ENCODE peak calls at places on chromosome 1, in nine cellular contexts. Z, V, T, D, F, U, X, I and P are unnamed samples.

GRCh38 chr1:42333662-42334239 is 1.3 kb downstream of the FOXJ3 start:
- DNase-seq in X (no peak), Z (no peak), V (peak; percentile 58), U (peak; percentile 60), D (no peak), T (no peak), I (no peak), F (no peak), P (no peak)

GRCh38 chr1:9367806-9368205 is 75.1 kb downstream of the SPSB1 start:
- DNase-seq in V (no peak), T (no peak), Z (no peak), X (no peak), I (no peak), F (no peak), U (no peak), D (no peak), P (no peak)

GRCh38 chr1:26529655-26530539 is at the start of gene RPS6KA1:
- DNase-seq in D (no peak), I (no peak), F (peak; percentile 87), U (peak; percentile 84), Z (peak; percentile 83), T (peak; percentile 47), V (peak; percentile 75), X (no peak), P (peak; percentile 51)

GRCh38 chr1:214331827-214332423 is 51.0 kb downstream of the SMYD2 start:
- DNase-seq in Z (no peak), U (peak; percentile 89), I (no peak), D (no peak), T (peak; percentile 23), V (peak; percentile 65), X (no peak), F (no peak), P (no peak)

GRCh38 chr1:30875197-30875596 is 33.4 kb downstream of the SDC3 start:
- DNase-seq in U (no peak), X (no peak), Z (no peak), I (no peak), F (no peak), V (no peak), D (no peak), T (no peak), P (no peak)

GRCh38 chr1:94104127-94104684 is 16.7 kb downstream of the ABCA4 start:
- DNase-seq in X (no peak), U (no peak), F (no peak), D (no peak), V (no peak), T (no peak), I (no peak), Z (no peak), P (no peak)

GRCh38 chr1:225896937-225897549 is 8.1 kb upstream of the LEFTY1 start:
- DNase-seq in X (no peak), F (no peak), I (no peak), T (no peak), D (no peak), V (no peak), Z (peak; percentile 59), U (no peak), P (no peak)

GRCh38 chr1:23370744-23371710 is 1.4 kb upstream of the ZNF436 start:
- DNase-seq in F (no peak), Z (no peak), X (no peak), V (peak; percentile 32), T (no peak), U (no peak), I (no peak), D (no peak), P (no peak)

GRCh38 chr1:67853704-67854103 is 20.4 kb upstream of the GNG12 start:
- DNase-seq in D (no peak), F (peak; percentile 70), U (peak; percentile 69), T (peak; percentile 27), I (no peak), Z (peak; percentile 64), X (no peak), V (peak; percentile 86), P (peak; percentile 53)

GRCh38 chr1:161382214-161383019 is 14.7 kb upstream of the CFAP126 start:
- DNase-seq in D (no peak), Z (no peak), X (no peak), T (no peak), I (no peak), F (no peak), V (peak; percentile 85), U (peak; percentile 83), P (no peak)

DNA sequence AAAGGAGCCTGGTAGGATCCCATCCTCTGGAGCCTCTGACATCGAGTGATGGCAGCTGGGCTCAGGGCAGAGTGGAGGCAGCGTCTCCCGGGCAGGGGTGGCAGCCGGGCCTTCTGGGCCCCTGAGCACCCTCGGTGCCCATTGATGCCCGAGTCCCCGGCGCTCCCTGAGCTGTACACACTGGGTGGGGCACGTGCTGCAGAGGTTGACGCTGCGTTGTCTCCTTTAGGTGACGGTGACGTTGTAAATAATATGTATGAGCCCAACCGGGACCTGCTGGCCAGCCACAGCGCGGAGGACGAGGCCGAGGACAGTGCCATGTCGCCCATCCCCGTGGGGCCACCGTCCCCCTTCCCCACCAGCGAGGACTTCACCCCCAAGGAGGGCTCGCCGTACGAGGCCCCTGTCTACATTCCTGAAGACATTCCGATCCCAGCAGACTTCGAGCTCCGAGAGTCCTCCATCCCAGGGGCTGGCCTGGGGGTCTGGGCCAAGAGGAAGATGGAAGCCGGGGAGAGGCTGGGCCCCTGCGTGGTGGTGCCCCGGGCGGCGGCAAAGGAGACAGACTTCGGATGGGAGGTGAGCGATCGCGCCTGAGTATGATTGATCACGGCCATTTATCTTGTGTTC is 117.0 kb downstream of the PRDM16 start:
- DNase-seq in X (no peak), U (no peak), Z (no peak), I (no peak), D (no peak), F (no peak), T (no peak), V (no peak), P (no peak)
- H3K27ac ChIP-seq in X (no peak overlapping the region), U (no peak overlapping the region), Z (peak overlapping the region; percentile 94), I (peak overlapping the region; percentile 67), D (peak overlapping the region; percentile 87), F (no peak overlapping the region), T (peak overlapping the region; percentile 54), V (no peak overlapping the region), P (no peak overlapping the region)

DNA sequence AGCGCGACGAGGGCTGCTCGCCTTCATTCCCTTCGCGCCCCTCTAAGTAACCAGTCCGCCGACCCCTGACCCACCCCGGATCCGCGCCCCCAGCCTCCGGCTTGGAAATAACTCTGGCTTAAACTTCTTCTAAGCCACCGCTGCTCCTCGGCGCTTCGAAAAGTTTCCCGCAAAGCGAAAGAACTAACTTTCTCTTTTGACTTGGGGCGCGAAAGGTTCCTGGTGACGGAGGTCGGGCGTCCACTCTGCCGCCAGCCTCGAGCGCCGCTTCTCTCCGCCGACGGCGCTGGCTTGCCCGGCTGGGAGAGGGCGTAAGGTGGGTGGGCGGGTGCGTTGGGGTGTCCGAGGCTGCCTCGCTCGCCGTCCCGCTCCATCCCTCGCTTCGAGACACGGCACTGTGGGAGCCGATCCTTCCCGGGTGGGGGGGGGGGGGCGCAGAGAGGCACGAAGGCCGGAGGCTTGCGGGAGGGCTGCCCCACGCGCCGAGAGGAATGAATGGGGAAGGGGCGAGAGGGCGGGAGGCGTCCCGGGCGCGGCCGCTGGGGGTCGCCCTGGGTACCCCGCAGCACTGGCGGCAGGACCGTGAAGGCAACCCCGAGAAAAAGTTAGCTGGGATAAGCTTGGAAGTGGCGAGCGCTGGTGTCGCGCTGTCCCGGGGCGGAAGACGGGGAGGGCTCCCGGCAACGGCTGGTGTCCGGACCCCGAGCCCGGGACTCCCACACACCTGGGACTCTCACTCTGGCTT is 567 bp downstream of the ATF3 start:
- DNase-seq in U (peak; percentile 53), I (no peak), F (peak; percentile 76), V (peak; percentile 79), X (no peak), Z (peak; percentile 89), T (peak; percentile 53), D (peak; percentile 20), P (peak; percentile 51)
- H3K4me3 ChIP-seq in U (peak overlapping the region; percentile 64), I (peak overlapping the region; percentile 69), F (peak overlapping the region; percentile 88), V (peak overlapping the region; percentile 78), X (peak overlapping the region; percentile 60), Z (peak overlapping the region; percentile 86), T (peak overlapping the region; percentile 81), D (peak overlapping the region; percentile 87), P (peak overlapping the region; percentile 69)

DNA sequence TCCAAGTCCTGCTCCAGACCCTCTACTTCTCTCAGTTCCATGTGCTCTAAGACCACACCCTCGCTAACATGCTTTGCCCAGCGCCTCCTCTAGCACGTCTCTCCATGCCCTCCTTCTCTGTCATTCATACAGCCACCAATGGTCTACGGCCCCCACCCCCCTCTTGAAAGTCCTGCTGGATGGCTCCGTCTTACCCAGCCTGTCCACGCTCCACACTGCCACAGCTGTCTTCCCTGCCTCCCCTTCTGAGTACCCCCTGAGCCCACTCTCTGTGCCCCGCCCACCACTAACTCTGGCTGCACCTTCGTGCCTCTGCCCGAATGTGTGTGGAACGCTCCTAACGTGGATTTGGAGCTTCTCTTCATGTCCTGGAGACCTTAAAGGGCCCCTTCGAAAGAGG is 244.6 kb downstream of the TRABD2B start:
- DNase-seq in F (no peak), Z (peak; percentile 49), D (no peak), X (no peak), U (no peak), V (no peak), T (no peak), I (no peak), P (no peak)
- H3K27ac ChIP-seq in F (no peak overlapping the region), Z (no peak overlapping the region), D (peak overlapping the region; percentile 23), X (peak overlapping the region; percentile 79), U (no peak overlapping the region), V (no peak overlapping the region), T (no peak overlapping the region), I (peak overlapping the region; percentile 58), P (no peak overlapping the region)

GRCh38 chr1:235671992-235672391 is 22.4 kb upstream of the GNG4 start:
- DNase-seq in X (no peak), I (no peak), V (no peak), F (no peak), U (no peak), D (no peak), T (no peak), Z (no peak), P (no peak)

GRCh38 chr1:235669277-235669676 is 19.7 kb upstream of the GNG4 start:
- DNase-seq in T (no peak), V (no peak), F (no peak), X (no peak), Z (no peak), I (no peak), D (no peak), U (no peak), P (no peak)

GRCh38 chr1:235673981-235674380 is 24.4 kb upstream of the GNG4 start:
- DNase-seq in X (no peak), U (no peak), I (no peak), F (no peak), V (no peak), Z (no peak), T (no peak), D (no peak), P (no peak)

GRCh38 chr1:235675152-235675890 is 25.7 kb upstream of the GNG4 start:
- DNase-seq in I (no peak), X (no peak), Z (no peak), V (no peak), D (no peak), U (no peak), F (no peak), T (no peak), P (no peak)

DNA sequence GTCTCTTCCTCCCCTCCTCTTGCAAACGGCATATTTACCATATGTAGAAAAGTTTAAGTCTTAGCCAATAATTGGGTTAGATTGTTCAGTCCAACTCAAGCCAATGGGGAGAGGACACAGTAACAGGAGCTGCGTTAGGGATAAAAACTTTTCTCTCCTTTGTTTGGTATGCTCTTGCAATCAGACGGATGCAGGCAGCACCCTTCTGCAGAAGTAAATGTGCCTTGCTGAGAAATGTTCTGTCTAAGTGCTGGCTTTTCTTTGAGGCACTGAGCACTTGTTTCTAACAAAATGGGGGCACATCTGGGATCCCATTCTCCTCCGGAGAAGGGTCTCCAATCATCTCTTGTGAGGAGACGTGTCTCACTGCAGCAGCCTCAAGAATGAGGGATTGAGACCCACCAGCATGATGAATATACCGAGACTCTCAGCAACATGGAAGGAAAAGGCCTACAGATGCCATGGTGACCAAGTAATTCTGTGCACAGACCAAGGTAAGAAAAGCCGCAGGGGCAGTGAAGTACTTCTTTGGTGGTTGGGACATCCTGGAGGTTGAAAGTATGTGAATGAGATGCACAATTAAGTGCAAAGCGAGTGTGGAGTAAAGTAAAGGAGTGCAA is 20.7 kb upstream of the GNG4 start:
- DNase-seq in D (no peak), X (no peak), V (no peak), Z (no peak), U (no peak), T (no peak), F (no peak), I (no peak), P (no peak)
- H3K4me3 ChIP-seq in D (no peak overlapping the region), X (no peak overlapping the region), V (no peak overlapping the region), Z (no peak overlapping the region), U (no peak overlapping the region), T (no peak overlapping the region), F (no peak overlapping the region), I (no peak overlapping the region), P (no peak overlapping the region)